ENCODE peak calls at places on chromosomes 16 and 17, in nine cellular contexts. One of them, this sample, is unnamed.

GRCh38 chr16:66516172-66516807 is 33.6 kb downstream of the TK2 start:
- DNase-seq in endothelial cell: no peak
- DNase-seq in GM12865: no peak
- DNase-seq in testis: no peak
- DNase-seq in CD4-positive, alpha-beta T cell: no peak
- DNase-seq in AG10803: no peak
- DNase-seq in transverse colon: no peak
- DNase-seq in WTC11: no peak
- DNase-seq in A549: no peak
- DNase-seq in this sample: no peak

GRCh38 chr17:27345141-27345904 is 51.4 kb downstream of the WSB1 start:
- DNase-seq in endothelial cell: peak
- DNase-seq in GM12865: no peak
- DNase-seq in testis: peak
- DNase-seq in CD4-positive, alpha-beta T cell: no peak
- DNase-seq in AG10803: no peak
- DNase-seq in transverse colon: no peak
- DNase-seq in WTC11: peak
- DNase-seq in A549: no peak
- DNase-seq in this sample: peak

GRCh38 chr17:39767147-39767546 is 29.4 kb downstream of the GRB7 start:
- DNase-seq in endothelial cell: no peak
- DNase-seq in GM12865: peak
- DNase-seq in testis: no peak
- DNase-seq in CD4-positive, alpha-beta T cell: no peak
- DNase-seq in AG10803: no peak
- DNase-seq in transverse colon: no peak
- DNase-seq in WTC11: no peak
- DNase-seq in A549: no peak
- DNase-seq in this sample: no peak

GRCh38 chr17:27473748-27474609 is 17.7 kb downstream of the KSR1 start:
- DNase-seq in endothelial cell: no peak
- DNase-seq in GM12865: peak
- DNase-seq in testis: no peak
- DNase-seq in CD4-positive, alpha-beta T cell: peak
- DNase-seq in AG10803: no peak
- DNase-seq in transverse colon: no peak
- DNase-seq in WTC11: no peak
- DNase-seq in A549: no peak
- DNase-seq in this sample: peak

GRCh38 chr16:21563676-21564075 is 35.7 kb upstream of the METTL9 start:
- DNase-seq in endothelial cell: no peak
- DNase-seq in GM12865: no peak
- DNase-seq in testis: no peak
- DNase-seq in CD4-positive, alpha-beta T cell: no peak
- DNase-seq in AG10803: no peak
- DNase-seq in transverse colon: no peak
- DNase-seq in WTC11: no peak
- DNase-seq in A549: no peak
- DNase-seq in this sample: no peak

GRCh38 chr17:83144421-83145357 is 65.3 kb downstream of the METRNL start:
- DNase-seq in endothelial cell: no peak
- DNase-seq in GM12865: no peak
- DNase-seq in testis: peak
- DNase-seq in CD4-positive, alpha-beta T cell: no peak
- DNase-seq in AG10803: peak
- DNase-seq in transverse colon: no peak
- DNase-seq in WTC11: no peak
- DNase-seq in A549: no peak
- DNase-seq in this sample: no peak

GRCh38 chr17:55238931-55239297 is 25.8 kb upstream of the HLF start:
- DNase-seq in endothelial cell: no peak
- DNase-seq in GM12865: peak
- DNase-seq in testis: peak
- DNase-seq in CD4-positive, alpha-beta T cell: no peak
- DNase-seq in AG10803: no peak
- DNase-seq in transverse colon: no peak
- DNase-seq in WTC11: peak
- DNase-seq in A549: no peak
- DNase-seq in this sample: peak

GRCh38 chr17:63826468-63827001 is 696 bp upstream of the PSMC5 start:
- DNase-seq in endothelial cell: peak
- DNase-seq in GM12865: no peak
- DNase-seq in testis: no peak
- DNase-seq in CD4-positive, alpha-beta T cell: no peak
- DNase-seq in AG10803: peak
- DNase-seq in transverse colon: peak
- DNase-seq in WTC11: no peak
- DNase-seq in A549: no peak
- DNase-seq in this sample: no peak

GRCh38 chr16:81624718-81625543 is 154.2 kb upstream of the PLCG2 start:
- DNase-seq in endothelial cell: no peak
- DNase-seq in GM12865: peak
- DNase-seq in testis: no peak
- DNase-seq in CD4-positive, alpha-beta T cell: no peak
- DNase-seq in AG10803: peak
- DNase-seq in transverse colon: no peak
- DNase-seq in WTC11: no peak
- DNase-seq in A549: no peak
- DNase-seq in this sample: no peak

GRCh38 chr16:53282975-53283946 is 151.0 kb upstream of the RBL2 start:
- DNase-seq in endothelial cell: peak
- DNase-seq in GM12865: peak
- DNase-seq in testis: no peak
- DNase-seq in CD4-positive, alpha-beta T cell: no peak
- DNase-seq in AG10803: peak
- DNase-seq in transverse colon: no peak
- DNase-seq in WTC11: no peak
- DNase-seq in A549: peak
- DNase-seq in this sample: no peak

GRCh38 chr17:68897557-68897956 is 57.6 kb downstream of the ABCA8 start:
- DNase-seq in endothelial cell: no peak
- DNase-seq in GM12865: no peak
- DNase-seq in testis: no peak
- DNase-seq in CD4-positive, alpha-beta T cell: no peak
- DNase-seq in AG10803: no peak
- DNase-seq in transverse colon: no peak
- DNase-seq in WTC11: no peak
- DNase-seq in A549: no peak
- DNase-seq in this sample: no peak

GRCh38 chr17:61340431-61340830 is 59.2 kb upstream of the TBX2 start:
- DNase-seq in endothelial cell: no peak
- DNase-seq in GM12865: no peak
- DNase-seq in testis: no peak
- DNase-seq in CD4-positive, alpha-beta T cell: no peak
- DNase-seq in AG10803: no peak
- DNase-seq in transverse colon: no peak
- DNase-seq in WTC11: no peak
- DNase-seq in A549: no peak
- DNase-seq in this sample: no peak

GRCh38 chr17:47703191-47703591 is 9.2 kb downstream of the TBKBP1 start:
- DNase-seq in endothelial cell: no peak
- DNase-seq in GM12865: peak
- DNase-seq in testis: no peak
- DNase-seq in CD4-positive, alpha-beta T cell: no peak
- DNase-seq in AG10803: no peak
- DNase-seq in transverse colon: peak
- DNase-seq in WTC11: no peak
- DNase-seq in A549: no peak
- DNase-seq in this sample: no peak

GRCh38 chr16:57664662-57665025 is 3.5 kb upstream of the ADGRG3 start:
- DNase-seq in endothelial cell: no peak
- DNase-seq in GM12865: no peak
- DNase-seq in testis: no peak
- DNase-seq in CD4-positive, alpha-beta T cell: no peak
- DNase-seq in AG10803: no peak
- DNase-seq in transverse colon: no peak
- DNase-seq in WTC11: no peak
- DNase-seq in A549: no peak
- DNase-seq in this sample: no peak

GRCh38 chr16:57663436-57663835 is 4.7 kb upstream of the ADGRG3 start:
- DNase-seq in endothelial cell: no peak
- DNase-seq in GM12865: no peak
- DNase-seq in testis: no peak
- DNase-seq in CD4-positive, alpha-beta T cell: no peak
- DNase-seq in AG10803: no peak
- DNase-seq in transverse colon: no peak
- DNase-seq in WTC11: no peak
- DNase-seq in A549: no peak
- DNase-seq in this sample: no peak

GRCh38 chr16:57665541-57665940 is 2.6 kb upstream of the ADGRG3 start:
- DNase-seq in endothelial cell: no peak
- DNase-seq in GM12865: no peak
- DNase-seq in testis: no peak
- DNase-seq in CD4-positive, alpha-beta T cell: no peak
- DNase-seq in AG10803: no peak
- DNase-seq in transverse colon: no peak
- DNase-seq in WTC11: no peak
- DNase-seq in A549: no peak
- DNase-seq in this sample: no peak

GRCh38 chr16:57661936-57662906 is 5.9 kb upstream of the ADGRG3 start:
- DNase-seq in endothelial cell: no peak
- DNase-seq in GM12865: no peak
- DNase-seq in testis: no peak
- DNase-seq in CD4-positive, alpha-beta T cell: no peak
- DNase-seq in AG10803: no peak
- DNase-seq in transverse colon: no peak
- DNase-seq in WTC11: no peak
- DNase-seq in A549: no peak
- DNase-seq in this sample: no peak

DNA sequence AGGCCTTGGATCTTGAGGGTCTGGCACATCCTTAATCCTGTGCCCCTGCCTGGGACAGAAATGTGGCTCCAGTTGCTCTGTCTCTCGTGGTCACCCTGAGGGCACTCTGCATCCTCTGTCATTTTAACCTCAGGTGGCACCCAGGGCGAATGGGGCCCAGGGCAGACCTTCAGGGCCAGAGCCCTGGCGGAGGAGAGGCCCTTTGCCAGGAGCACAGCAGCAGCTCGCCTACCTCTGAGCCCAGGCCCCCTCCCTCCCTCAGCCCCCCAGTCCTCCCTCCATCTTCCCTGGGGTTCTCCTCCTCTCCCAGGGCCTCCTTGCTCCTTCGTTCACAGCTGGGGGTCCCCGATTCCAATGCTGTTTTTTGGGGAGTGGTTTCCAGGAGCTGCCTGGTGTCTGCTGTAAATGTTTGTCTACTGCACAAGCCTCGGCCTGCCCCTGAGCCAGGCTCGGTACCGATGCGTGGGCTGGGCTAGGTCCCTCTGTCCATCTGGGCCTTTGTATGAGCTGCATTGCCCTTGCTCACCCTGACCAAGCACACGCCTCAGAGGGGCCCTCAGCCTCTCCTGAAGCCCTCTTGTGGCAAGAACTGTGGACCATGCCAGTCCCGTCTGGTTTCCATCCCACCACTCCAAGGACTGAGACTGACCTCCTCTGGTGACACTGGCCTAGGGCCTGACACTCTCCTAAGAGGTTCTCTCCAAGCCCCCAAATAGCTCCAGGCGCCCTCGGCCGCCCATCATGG is 4.0 kb upstream of the ADGRG3 start:
- DNase-seq in endothelial cell: no peak
- DNase-seq in GM12865: no peak
- DNase-seq in testis: no peak
- DNase-seq in CD4-positive, alpha-beta T cell: no peak
- DNase-seq in AG10803: no peak
- DNase-seq in transverse colon: no peak
- DNase-seq in WTC11: no peak
- DNase-seq in A549: no peak
- DNase-seq in this sample: no peak
- TF ChIP-seq CTCF in endothelial cell: no peak
- TF ChIP-seq CTCF in GM12865: no peak
- TF ChIP-seq CTCF in testis: no peak
- TF ChIP-seq CTCF in CD4-positive, alpha-beta T cell: no peak
- TF ChIP-seq CTCF in AG10803: no peak
- TF ChIP-seq CTCF in transverse colon: no peak
- TF ChIP-seq CTCF in WTC11: no peak
- TF ChIP-seq CTCF in A549: no peak
- TF ChIP-seq CTCF in this sample: no peak

DNA sequence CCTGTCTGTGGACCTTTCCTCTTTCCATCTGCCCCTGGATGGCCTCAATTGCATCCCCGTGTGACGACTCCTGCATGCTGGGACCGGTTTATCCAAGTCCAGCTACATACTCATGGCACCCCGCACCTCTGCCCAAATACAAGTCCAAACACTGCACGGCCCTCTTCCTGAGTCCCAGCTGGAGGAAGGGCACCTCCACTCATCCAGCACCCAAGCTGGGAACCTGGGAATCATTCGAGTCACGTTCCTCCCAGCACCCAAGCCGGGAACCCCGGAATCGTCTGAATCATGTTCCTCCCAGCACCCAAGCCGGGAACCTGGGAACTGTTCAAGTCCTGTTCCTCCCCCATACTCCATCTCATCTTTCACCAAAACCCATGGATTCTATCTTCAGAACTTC is 10.2 kb downstream of the TRARG1 start:
- DNase-seq in endothelial cell: no peak
- DNase-seq in GM12865: no peak
- DNase-seq in testis: no peak
- DNase-seq in CD4-positive, alpha-beta T cell: no peak
- DNase-seq in AG10803: no peak
- DNase-seq in transverse colon: no peak
- DNase-seq in WTC11: no peak
- DNase-seq in A549: no peak
- DNase-seq in this sample: no peak
- TF ChIP-seq CTCF in endothelial cell: no peak
- TF ChIP-seq CTCF in GM12865: no peak
- TF ChIP-seq CTCF in testis: no peak
- TF ChIP-seq CTCF in CD4-positive, alpha-beta T cell: no peak
- TF ChIP-seq CTCF in AG10803: no peak
- TF ChIP-seq CTCF in transverse colon: no peak
- TF ChIP-seq CTCF in WTC11: no peak
- TF ChIP-seq CTCF in A549: no peak
- TF ChIP-seq CTCF in this sample: no peak

GRCh38 chr17:12348476-12348875 is 317.2 kb upstream of the MYOCD start:
- DNase-seq in endothelial cell: no peak
- DNase-seq in GM12865: no peak
- DNase-seq in testis: no peak
- DNase-seq in CD4-positive, alpha-beta T cell: no peak
- DNase-seq in AG10803: no peak
- DNase-seq in transverse colon: no peak
- DNase-seq in WTC11: no peak
- DNase-seq in A549: peak
- DNase-seq in this sample: no peak
- TF ChIP-seq CTCF in endothelial cell: no peak
- TF ChIP-seq CTCF in GM12865: no peak
- TF ChIP-seq CTCF in testis: no peak
- TF ChIP-seq CTCF in CD4-positive, alpha-beta T cell: no peak
- TF ChIP-seq CTCF in AG10803: no peak
- TF ChIP-seq CTCF in transverse colon: no peak
- TF ChIP-seq CTCF in WTC11: no peak
- TF ChIP-seq CTCF in A549: no peak
- TF ChIP-seq CTCF in this sample: no peak

DNA sequence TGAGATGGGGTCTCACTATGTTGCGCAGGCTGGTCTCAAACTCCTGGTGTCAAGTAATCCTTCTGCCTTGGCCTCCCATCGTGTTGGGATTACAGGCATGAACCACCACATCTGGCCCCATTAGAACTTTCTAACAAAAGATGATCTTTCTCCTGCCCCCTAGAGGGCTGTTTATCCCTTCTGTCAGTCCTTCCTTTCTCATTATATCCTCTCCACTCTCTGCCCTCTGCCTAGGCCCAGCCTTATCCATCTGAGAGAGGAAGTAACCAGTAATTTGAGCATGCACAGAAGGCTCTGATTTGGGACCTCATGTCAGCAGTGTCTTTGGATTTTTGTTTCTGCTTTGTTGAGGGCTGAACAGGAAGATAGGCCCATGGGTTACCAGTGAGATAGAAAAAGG is 4.4 kb upstream of the DHX40 start:
- DNase-seq in endothelial cell: peak
- DNase-seq in GM12865: peak
- DNase-seq in testis: no peak
- DNase-seq in CD4-positive, alpha-beta T cell: no peak
- DNase-seq in AG10803: peak
- DNase-seq in transverse colon: no peak
- DNase-seq in WTC11: no peak
- DNase-seq in A549: peak
- DNase-seq in this sample: peak
- TF ChIP-seq CTCF in endothelial cell: no peak
- TF ChIP-seq CTCF in GM12865: peak
- TF ChIP-seq CTCF in testis: no peak
- TF ChIP-seq CTCF in CD4-positive, alpha-beta T cell: peak
- TF ChIP-seq CTCF in AG10803: peak
- TF ChIP-seq CTCF in transverse colon: no peak
- TF ChIP-seq CTCF in WTC11: no peak
- TF ChIP-seq CTCF in A549: peak
- TF ChIP-seq CTCF in this sample: no peak